ENCODE peak calls at places on chromosomes 3 and 15, in four cellular contexts. I is progenitor cell of endocrine pancreas; U is activated CD4-positive, CD25-positive, alpha-beta regulatory T cell treated with anti-CD3 and anti-CD28 coated beads, Interleukin-2, amount 50 U/mL, for 72 hours; L is GM20000. C is an unnamed sample.

GRCh38 chr15:82855286-82856092 is 46.1 kb downstream of the WHAMM start:
- DNase-seq in I (no peak), L (no peak), U (no peak), C (no peak)

GRCh38 chr15:95948371-95948770 is 382.1 kb upstream of the NR2F2 start:
- DNase-seq in U (no peak), L (no peak), I (no peak), C (no peak)

GRCh38 chr3:52769786-52770445 is 824 bp downstream of the NEK4 start:
- DNase-seq in L (no peak), U (no peak), I (no peak), C (peak; percentile 20)

GRCh38 chr3:183295211-183295610 is 42.2 kb downstream of the B3GNT5 start:
- DNase-seq in L (no peak), U (no peak), I (no peak), C (no peak)

GRCh38 chr15:79682285-79682684 is 214.5 kb downstream of the MTHFS start:
- DNase-seq in L (no peak), I (no peak), U (no peak), C (no peak)

GRCh38 chr15:29821416-29822099 is 710 bp downstream of the TJP1 start:
- DNase-seq in L (peak; percentile 62), U (peak; percentile 31), I (peak; percentile 86), C (peak; percentile 84)

GRCh38 chr3:127369356-127369935 is 81.6 kb upstream of the PRR20G start:
- DNase-seq in U (no peak), L (no peak), I (no peak), C (no peak)

GRCh38 chr3:179750720-179751328 is 98.0 kb downstream of the USP13 start:
- DNase-seq in I (no peak), L (no peak), U (no peak), C (no peak)

GRCh38 chr15:90558182-90558581 is 28.5 kb downstream of the CRTC3 start:
- DNase-seq in L (no peak), I (no peak), U (no peak), C (no peak)

GRCh38 chr15:43274136-43274535 is 7.4 kb upstream of the TGM5 start:
- DNase-seq in L (no peak), U (no peak), I (no peak), C (no peak)

GRCh38 chr3:110886514-110886913 is 185.1 kb upstream of the NECTIN3 start:
- DNase-seq in I (no peak), U (no peak), L (no peak), C (no peak)

GRCh38 chr3:179658584-179658983 is 5.7 kb downstream of the USP13 start:
- DNase-seq in I (no peak), U (no peak), L (no peak), C (no peak)

GRCh38 chr3:99846472-99846871 is 28.8 kb downstream of the CMSS1 start:
- DNase-seq in I (no peak), U (no peak), L (no peak), C (no peak)

GRCh38 chr3:120496278-120496975 is 45.6 kb upstream of the FSTL1 start:
- DNase-seq in L (no peak), I (no peak), U (no peak), C (no peak)

GRCh38 chr15:59377940-59378339 is 5.3 kb upstream of the MYO1E start:
- DNase-seq in L (no peak), U (no peak), I (no peak), C (no peak)

GRCh38 chr3:101068876-101069606 is 75.8 kb upstream of the ABI3BP start:
- DNase-seq in I (no peak), U (no peak), L (no peak), C (no peak)

GRCh38 chr3:128488636-128488994 is 4.4 kb downstream of the GATA2 start:
- DNase-seq in I (no peak), L (no peak), U (no peak), C (no peak)

GRCh38 chr3:59065240-59065639 is 15.4 kb upstream of the CFAP20DC start:
- DNase-seq in U (no peak), I (no peak), L (no peak), C (no peak)

GRCh38 chr3:9791127-9791526 is 1.1 kb downstream of the TADA3 start:
- DNase-seq in I (no peak), L (no peak), U (no peak), C (no peak)

GRCh38 chr15:38216763-38217162 is 35.9 kb upstream of the SPRED1 start:
- DNase-seq in U (no peak), I (no peak), L (no peak), C (no peak)

GRCh38 chr3:58234516-58234931 is 3.1 kb upstream of the ABHD6 start:
- DNase-seq in U (no peak), L (no peak), I (no peak), C (no peak)

GRCh38 chr15:82624438-82624837 is 22.7 kb downstream of the CPEB1 start:
- DNase-seq in I (no peak), L (no peak), U (no peak), C (no peak)

GRCh38 chr3:132399054-132399929 is 18.0 kb upstream of the DNAJC13 start:
- DNase-seq in U (no peak), I (peak; percentile 19), L (peak; percentile 80), C (peak; percentile 54)

GRCh38 chr3:9898467-9899229 is 4.0 kb upstream of the IL17RE start:
- DNase-seq in I (no peak), L (no peak), U (no peak), C (no peak)

GRCh38 chr3:139520028-139520737 is 19.4 kb downstream of the RBP1 start:
- DNase-seq in I (no peak), L (peak; percentile 33), U (no peak), C (peak; percentile 8)

GRCh38 chr3:156161172-156161571 is 40.8 kb downstream of the KCNAB1 start:
- DNase-seq in L (no peak), U (no peak), I (no peak), C (no peak)

GRCh38 chr15:47708595-47708994 is 8.7 kb upstream of the SEMA6D start:
- DNase-seq in L (no peak), U (no peak), I (no peak), C (no peak)

GRCh38 chr3:186915808-186916796 is 14.2 kb upstream of the ST6GAL1 start:
- DNase-seq in I (no peak), U (no peak), L (no peak), C (no peak)